ENCODE peak calls at places on chromosome 2, in seven cellular contexts. Z is activated naive CD8-positive, alpha-beta T cell treated with anti-CD3 and anti-CD28 coated beads, Interleukin-2, amount 10 ng/mL, durations not matched to agents 7 days and 5 days; D is naive B cell; O is EL; A is tibial artery; I is NCI-H345; S is DMS79. X is an unnamed sample.

GRCh38 chr2:54261537-54261936 is 5.5 kb upstream of the TSPYL6 start:
- DNase-seq in O (no peak), Z (no peak), S (no peak), I (no peak), D (no peak), A (no peak), X (no peak)

GRCh38 chr2:119231975-119232665 is 8.5 kb downstream of the STEAP3 start:
- DNase-seq in Z (no peak), O (peak), S (no peak), I (no peak), A (no peak), D (no peak), X (no peak)

GRCh38 chr2:111985514-111985913 is 69.6 kb upstream of the TMEM87B start:
- DNase-seq in D (no peak), I (no peak), A (no peak), O (no peak), Z (no peak), S (no peak), X (no peak)

GRCh38 chr2:235669983-235670962 is 176.4 kb downstream of the AGAP1 start:
- DNase-seq in I (peak), Z (peak), D (no peak), O (peak), S (no peak), A (peak), X (no peak)

GRCh38 chr2:16204791-16205620 is 264.7 kb downstream of the MYCN start:
- DNase-seq in Z (no peak), D (no peak), S (no peak), A (no peak), I (no peak), O (no peak), X (no peak)

GRCh38 chr2:59830601-59831000 is 722.9 kb downstream of the BCL11A start:
- DNase-seq in D (no peak), S (no peak), O (no peak), I (no peak), A (no peak), Z (no peak), X (no peak)

GRCh38 chr2:110842048-110842447 is 109.7 kb downstream of the ACOXL start:
- DNase-seq in S (no peak), D (no peak), I (no peak), O (no peak), Z (no peak), A (no peak), X (no peak)

GRCh38 chr2:54599914-54600313 is 123.5 kb upstream of the EML6 start:
- DNase-seq in D (no peak), I (no peak), A (peak), O (peak), Z (no peak), S (no peak), X (no peak)

GRCh38 chr2:176104338-176105077 is 2.6 kb upstream of the HOXD11 start:
- DNase-seq in O (peak), I (no peak), D (no peak), S (no peak), A (no peak), Z (no peak), X (no peak)

GRCh38 chr2:160493227-160494028 is at the start of gene RBMS1:
- DNase-seq in I (peak), D (peak), Z (peak), A (peak), S (no peak), O (peak), X (peak)

GRCh38 chr2:233966388-233966787 is 49.2 kb downstream of the TRPM8 start:
- DNase-seq in I (no peak), S (no peak), O (no peak), Z (no peak), D (no peak), A (no peak), X (no peak)

GRCh38 chr2:28274911-28275685 is 117.6 kb upstream of the FOSL2 start:
- DNase-seq in Z (no peak), S (no peak), I (no peak), D (no peak), A (peak), O (peak), X (no peak)